ENCODE peak calls at places on chromosomes 13 and 19, in seven cellular contexts. P, Q, Z, G, M, C and T are unnamed samples.

GRCh38 chr13:69565334-69565733 is 542.3 kb upstream of the ATXN8OS start:
- DNase-seq in G (no peak), C (no peak), M (no peak), Q (no peak), P (no peak), Z (no peak), T (peak)

GRCh38 chr19:12834976-12835757 is 788 bp upstream of the RTBDN start:
- DNase-seq in G (peak), C (no peak), P (no peak), Q (no peak), M (no peak), Z (no peak), T (peak)

GRCh38 chr19:44725251-44725650 is 23.3 kb upstream of the BCL3 start:
- DNase-seq in M (no peak), P (no peak), G (no peak), Z (no peak), Q (no peak), C (no peak), T (no peak)

GRCh38 chr19:55266404-55266803 is 7.6 kb upstream of the PPP6R1 start:
- DNase-seq in Q (no peak), C (no peak), P (no peak), Z (no peak), M (no peak), G (no peak), T (no peak)

GRCh38 chr19:28264556-28264955 is 948.4 kb downstream of the UQCRFS1 start:
- DNase-seq in Z (no peak), G (no peak), P (no peak), Q (no peak), M (no peak), C (peak), T (no peak)

GRCh38 chr13:104854698-104855097 is 1680.8 kb downstream of the EFNB2 start:
- DNase-seq in Z (no peak), M (no peak), Q (no peak), C (no peak), P (no peak), G (no peak), T (no peak)

GRCh38 chr13:47459512-47459911 is 541.6 kb downstream of the SUCLA2 start:
- DNase-seq in Z (no peak), C (no peak), M (no peak), G (peak), P (no peak), Q (no peak), T (peak)

GRCh38 chr13:28684257-28684656 is 25.3 kb downstream of the POMP start:
- DNase-seq in Q (no peak), C (no peak), Z (no peak), P (no peak), M (no peak), G (no peak), T (no peak)

GRCh38 chr13:31772231-31772630 is 32.9 kb downstream of the RXFP2 start:
- DNase-seq in Z (no peak), M (no peak), G (no peak), P (no peak), Q (no peak), C (no peak), T (no peak)